ENCODE peak calls at places on chromosomes 6 and 20, in four cellular contexts. One of them, this sample, is unnamed. For H3K4me1, the result is how much of the 10 kb centered on the place peaks cover.

GRCh38 chr6:122610690-122611455 is 668 bp downstream of the PKIB start:
- DNase-seq in upper lobe of left lung: peak
- DNase-seq in GM23338: peak
- DNase-seq in prostate gland: peak
- DNase-seq in this sample: peak

GRCh38 chr6:77466055-77467028 is 3.1 kb upstream of the HTR1B start:
- DNase-seq in GM23338: peak
- DNase-seq in upper lobe of left lung: peak
- DNase-seq in prostate gland: peak
- DNase-seq in this sample: no peak

GRCh38 chr20:53265304-53265875 is 293.2 kb downstream of the TSHZ2 start:
- DNase-seq in prostate gland: no peak
- DNase-seq in GM23338: no peak
- DNase-seq in upper lobe of left lung: no peak
- DNase-seq in this sample: no peak

GRCh38 chr20:62292115-62292514 is 10.7 kb upstream of the ADRM1 start:
- DNase-seq in GM23338: no peak
- DNase-seq in upper lobe of left lung: no peak
- DNase-seq in prostate gland: no peak
- DNase-seq in this sample: no peak

GRCh38 chr6:113837170-113837569 is 20.0 kb upstream of the MARCKS start:
- DNase-seq in upper lobe of left lung: no peak
- DNase-seq in GM23338: no peak
- DNase-seq in prostate gland: no peak
- DNase-seq in this sample: no peak

GRCh38 chr6:138428943-138429616 is 25.1 kb downstream of the HEBP2 start:
- DNase-seq in GM23338: peak
- DNase-seq in upper lobe of left lung: no peak
- DNase-seq in prostate gland: no peak
- DNase-seq in this sample: no peak

GRCh38 chr6:154157082-154157481 is 118.0 kb downstream of the OPRM1 start:
- DNase-seq in prostate gland: no peak
- DNase-seq in GM23338: no peak
- DNase-seq in upper lobe of left lung: no peak
- DNase-seq in this sample: no peak

GRCh38 chr20:41330941-41331340 is 9.7 kb upstream of the LPIN3 start:
- DNase-seq in upper lobe of left lung: no peak
- DNase-seq in prostate gland: no peak
- DNase-seq in GM23338: no peak
- DNase-seq in this sample: no peak

GRCh38 chr20:44011251-44011940 is 96.7 kb downstream of the TOX2 start:
- DNase-seq in prostate gland: no peak
- DNase-seq in upper lobe of left lung: no peak
- DNase-seq in GM23338: no peak
- DNase-seq in this sample: no peak

GRCh38 chr6:494394-494793 is 102.8 kb downstream of the IRF4 start:
- DNase-seq in upper lobe of left lung: no peak
- DNase-seq in prostate gland: no peak
- DNase-seq in GM23338: no peak
- DNase-seq in this sample: no peak

GRCh38 chr6:139943391-139943790 is 568.9 kb upstream of the CITED2 start:
- DNase-seq in prostate gland: no peak
- DNase-seq in GM23338: no peak
- DNase-seq in upper lobe of left lung: no peak
- DNase-seq in this sample: no peak

GRCh38 chr6:41546866-41547798 is 951 bp downstream of the FOXP4 start:
- DNase-seq in upper lobe of left lung: no peak
- DNase-seq in GM23338: peak
- DNase-seq in prostate gland: no peak
- DNase-seq in this sample: peak

GRCh38 chr20:38221041-38221589 is 39.4 kb downstream of the KIAA1755 start:
- DNase-seq in upper lobe of left lung: peak
- DNase-seq in GM23338: peak
- DNase-seq in prostate gland: no peak
- DNase-seq in this sample: peak

GRCh38 chr20:46879386-46879785 is 15.3 kb upstream of the EYA2 start:
- DNase-seq in GM23338: no peak
- DNase-seq in prostate gland: no peak
- DNase-seq in upper lobe of left lung: no peak
- DNase-seq in this sample: no peak

GRCh38 chr6:15510536-15511247 is 152.1 kb downstream of the DTNBP1 start:
- DNase-seq in prostate gland: peak
- DNase-seq in upper lobe of left lung: no peak
- DNase-seq in GM23338: no peak
- DNase-seq in this sample: no peak

GRCh38 chr6:44277763-44278162 is 7.5 kb downstream of the TMEM151B start:
- DNase-seq in prostate gland: no peak
- DNase-seq in upper lobe of left lung: no peak
- DNase-seq in GM23338: no peak
- DNase-seq in this sample: no peak

GRCh38 chr6:81075974-81076373 is 676.5 kb downstream of the TENT5A start:
- DNase-seq in GM23338: peak
- DNase-seq in upper lobe of left lung: no peak
- DNase-seq in prostate gland: no peak
- DNase-seq in this sample: no peak

GRCh38 chr6:107105511-107106116 is 9.7 kb downstream of the BEND3 start:
- DNase-seq in upper lobe of left lung: no peak
- DNase-seq in GM23338: peak
- DNase-seq in prostate gland: no peak
- DNase-seq in this sample: no peak

GRCh38 chr6:15796130-15796766 is 133.4 kb upstream of the DTNBP1 start:
- DNase-seq in prostate gland: no peak
- DNase-seq in upper lobe of left lung: no peak
- DNase-seq in GM23338: no peak
- DNase-seq in this sample: no peak

GRCh38 chr20:4957187-4957586 is 44.1 kb downstream of the SLC23A2 start:
- DNase-seq in GM23338: no peak
- DNase-seq in upper lobe of left lung: no peak
- DNase-seq in prostate gland: no peak
- DNase-seq in this sample: no peak

GRCh38 chr6:105077592-105078463 is 102.0 kb downstream of the POPDC3 start:
- DNase-seq in upper lobe of left lung: no peak
- DNase-seq in GM23338: peak
- DNase-seq in prostate gland: no peak
- DNase-seq in this sample: peak

DNA sequence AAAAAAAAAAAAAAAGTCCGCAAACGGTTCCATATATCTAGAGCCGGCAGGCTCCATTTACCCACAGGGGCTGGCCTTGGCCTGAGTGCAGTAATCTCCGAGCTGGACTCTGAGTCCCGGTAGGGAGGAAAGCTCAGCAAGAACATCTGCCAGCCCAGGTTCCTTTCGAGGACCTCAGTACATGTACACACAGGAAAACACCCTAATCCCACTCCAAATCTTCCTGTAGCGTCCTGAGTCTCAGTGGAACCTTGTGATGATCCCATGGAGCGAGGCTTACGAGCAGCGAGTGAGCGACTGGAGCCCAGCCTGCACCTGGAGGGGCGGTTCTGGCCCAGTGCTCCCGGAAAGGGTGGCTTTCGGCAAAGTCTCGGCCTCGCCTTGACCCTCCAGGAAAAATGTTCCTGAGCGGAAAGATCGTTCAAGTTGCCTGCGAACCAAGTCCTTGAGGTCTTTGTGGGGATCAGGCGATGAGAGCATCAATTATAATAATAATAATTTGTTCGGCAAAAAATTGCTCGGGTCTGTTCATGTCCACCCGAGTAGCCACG is 32.1 kb downstream of the PRSS16 start:
- DNase-seq in prostate gland: no peak
- DNase-seq in upper lobe of left lung: no peak
- DNase-seq in GM23338: peak
- DNase-seq in this sample: no peak
- H3K4me3 ChIP-seq in prostate gland: no peak
- H3K4me3 ChIP-seq in upper lobe of left lung: no peak
- H3K4me3 ChIP-seq in GM23338: peak
- H3K4me3 ChIP-seq in this sample: no peak

GRCh38 chr6:35305117-35305516 is 7.5 kb downstream of the DEF6 start:
- DNase-seq in prostate gland: no peak
- DNase-seq in upper lobe of left lung: no peak
- DNase-seq in GM23338: peak
- DNase-seq in this sample: no peak
- H3K4me1 ChIP-seq in prostate gland: under half
- H3K4me1 ChIP-seq in upper lobe of left lung: under half
- H3K4me1 ChIP-seq in GM23338: under half
- H3K4me1 ChIP-seq in this sample: under half

DNA sequence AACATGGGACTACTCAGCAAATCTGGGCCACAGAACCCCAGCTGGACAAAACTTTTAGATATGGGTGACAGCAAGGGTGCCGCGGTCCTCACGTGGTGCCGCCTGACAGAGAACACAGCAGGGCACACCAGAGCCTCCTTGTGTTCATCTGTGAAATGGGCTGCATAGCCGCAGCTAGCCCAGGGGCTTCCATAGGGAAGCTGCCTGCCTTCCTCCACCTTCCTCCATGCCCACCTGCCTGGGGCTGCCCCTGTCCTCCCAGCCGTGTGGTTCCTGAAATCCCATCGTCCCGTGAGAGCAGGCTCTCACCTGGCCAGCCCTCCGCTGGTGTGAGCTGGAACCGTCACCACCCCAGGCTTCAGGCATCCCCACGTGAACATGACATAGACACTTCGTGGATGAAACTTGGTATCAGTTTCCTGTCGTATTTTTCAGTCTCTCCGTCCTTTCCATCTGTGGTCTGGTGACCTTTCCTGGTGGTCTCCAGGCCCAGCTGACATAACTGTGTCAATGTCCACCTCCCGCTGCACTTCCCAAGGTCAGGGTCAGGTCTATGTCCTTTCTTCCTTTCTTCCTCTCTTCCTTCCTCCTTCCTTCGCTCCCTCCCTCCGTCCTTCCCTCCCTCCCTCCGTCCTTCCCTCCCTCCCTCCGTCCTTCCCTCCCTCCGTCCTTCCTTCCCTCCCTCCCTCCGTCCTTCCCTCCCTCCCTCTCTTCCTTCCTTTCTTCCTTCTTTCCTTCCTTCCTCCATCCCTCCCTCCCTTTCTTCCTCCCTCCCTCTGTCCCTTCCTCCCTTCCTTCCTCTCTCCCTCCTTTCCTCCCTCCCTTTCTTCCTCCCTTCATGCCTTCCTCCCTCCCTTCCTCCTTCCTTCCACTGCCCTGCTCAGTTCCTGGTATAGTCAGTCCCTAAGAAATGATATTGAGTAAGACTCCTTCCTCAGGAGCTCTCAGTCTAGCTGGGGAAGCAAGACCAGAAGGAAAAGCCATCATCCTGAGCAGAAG is 78.8 kb downstream of the GRM4 start:
- DNase-seq in upper lobe of left lung: no peak
- DNase-seq in GM23338: no peak
- DNase-seq in prostate gland: no peak
- DNase-seq in this sample: no peak
- TF ChIP-seq CTCF in upper lobe of left lung: no peak
- TF ChIP-seq CTCF in GM23338: no peak
- TF ChIP-seq CTCF in prostate gland: no peak
- TF ChIP-seq CTCF in this sample: no peak

GRCh38 chr6:153150400-153150766 is 19.3 kb upstream of the RGS17 start:
- DNase-seq in upper lobe of left lung: no peak
- DNase-seq in GM23338: no peak
- DNase-seq in prostate gland: no peak
- DNase-seq in this sample: no peak
- H3K4me3 ChIP-seq in upper lobe of left lung: no peak
- H3K4me3 ChIP-seq in GM23338: no peak
- H3K4me3 ChIP-seq in prostate gland: no peak
- H3K4me3 ChIP-seq in this sample: no peak

GRCh38 chr6:11431455-11431937 is 106.1 kb upstream of the TMEM170B start:
- DNase-seq in upper lobe of left lung: no peak
- DNase-seq in prostate gland: no peak
- DNase-seq in GM23338: no peak
- DNase-seq in this sample: no peak
- H3K4me1 ChIP-seq in upper lobe of left lung: half or more
- H3K4me1 ChIP-seq in prostate gland: under half
- H3K4me1 ChIP-seq in GM23338: under half
- H3K4me1 ChIP-seq in this sample: half or more

DNA sequence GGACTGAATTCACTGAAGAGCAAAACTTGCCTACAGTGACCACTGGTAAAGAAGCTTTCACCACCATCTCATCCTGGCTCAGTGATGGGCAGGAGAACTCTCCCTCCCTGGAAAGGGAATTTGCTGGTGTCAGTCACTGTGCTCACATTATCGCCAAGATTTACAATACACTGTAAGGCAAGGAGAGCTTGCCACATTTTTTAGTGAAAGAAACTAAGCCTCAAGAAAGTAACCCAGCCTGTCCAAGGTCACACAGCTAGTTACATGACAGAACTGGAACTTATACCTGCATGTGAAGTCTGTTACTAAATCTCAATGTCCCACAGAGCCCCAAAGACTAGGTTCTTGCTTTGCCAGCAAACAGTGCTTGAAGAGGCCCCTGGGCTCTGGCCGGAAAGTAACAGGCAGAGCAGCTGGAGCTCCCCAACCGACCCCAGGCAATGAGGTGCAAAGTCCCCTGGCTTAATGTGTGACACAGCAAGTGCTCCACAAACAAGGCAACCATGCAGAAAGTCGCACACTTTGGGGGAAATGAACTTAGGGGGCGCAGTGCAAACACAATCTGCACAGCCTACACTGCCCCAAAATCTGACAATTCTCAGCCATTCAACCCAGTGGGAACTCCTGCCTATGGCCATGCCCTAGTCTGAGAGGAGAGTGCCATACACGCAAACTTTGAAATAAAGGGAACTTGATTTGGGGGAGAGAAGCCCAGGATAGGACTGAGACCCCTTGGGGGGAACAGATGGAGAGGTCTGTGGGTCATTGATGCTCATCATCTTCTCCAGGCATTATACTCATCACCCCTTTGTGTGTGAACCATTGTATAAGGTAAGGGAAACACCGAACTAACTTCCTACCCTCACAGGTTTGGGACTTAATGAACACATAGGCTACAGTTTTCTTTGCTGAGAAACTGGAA is 1.9 kb downstream of the BCL2L1 start:
- DNase-seq in prostate gland: no peak
- DNase-seq in upper lobe of left lung: no peak
- DNase-seq in GM23338: peak
- DNase-seq in this sample: peak
- TF ChIP-seq CTCF in prostate gland: no peak
- TF ChIP-seq CTCF in upper lobe of left lung: no peak
- TF ChIP-seq CTCF in GM23338: peak
- TF ChIP-seq CTCF in this sample: peak

This sample was measured in Caco-2.